ENCODE peak calls at places on chromosomes 11 and 22, in five cellular contexts. One of them, this sample, is unnamed.

GRCh38 chr22:33853200-33854097 is 66.8 kb downstream of the LARGE1 start:
- DNase-seq in A673: no peak
- DNase-seq in lower lobe of right lung: peak
- DNase-seq in CD14-positive monocyte: no peak
- DNase-seq in suprapubic skin: no peak
- DNase-seq in this sample: no peak

GRCh38 chr22:49101873-49102272 is 725.8 kb downstream of the BRD1 start:
- DNase-seq in CD14-positive monocyte: peak
- DNase-seq in lower lobe of right lung: no peak
- DNase-seq in suprapubic skin: no peak
- DNase-seq in A673: no peak
- DNase-seq in this sample: no peak

GRCh38 chr11:102487214-102487613 is 34.6 kb upstream of the TMEM123 start:
- DNase-seq in A673: no peak
- DNase-seq in suprapubic skin: no peak
- DNase-seq in lower lobe of right lung: no peak
- DNase-seq in CD14-positive monocyte: no peak
- DNase-seq in this sample: no peak

GRCh38 chr22:50118557-50119168 is 28.9 kb downstream of the MOV10L1 start:
- DNase-seq in suprapubic skin: peak
- DNase-seq in lower lobe of right lung: no peak
- DNase-seq in A673: peak
- DNase-seq in CD14-positive monocyte: no peak
- DNase-seq in this sample: no peak

GRCh38 chr22:44202261-44202789 is 21.6 kb downstream of the PARVG start:
- DNase-seq in lower lobe of right lung: no peak
- DNase-seq in suprapubic skin: no peak
- DNase-seq in CD14-positive monocyte: no peak
- DNase-seq in A673: no peak
- DNase-seq in this sample: no peak

GRCh38 chr11:17763244-17763643 is 28.7 kb downstream of the KCNC1 start:
- DNase-seq in CD14-positive monocyte: no peak
- DNase-seq in lower lobe of right lung: no peak
- DNase-seq in A673: no peak
- DNase-seq in suprapubic skin: no peak
- DNase-seq in this sample: peak

GRCh38 chr11:92399702-92400101 is 175.1 kb downstream of the FAT3 start:
- DNase-seq in CD14-positive monocyte: no peak
- DNase-seq in A673: peak
- DNase-seq in suprapubic skin: no peak
- DNase-seq in lower lobe of right lung: no peak
- DNase-seq in this sample: no peak

GRCh38 chr11:70772950-70773349 is 374.6 kb downstream of the CTTN start:
- DNase-seq in CD14-positive monocyte: no peak
- DNase-seq in A673: no peak
- DNase-seq in suprapubic skin: no peak
- DNase-seq in lower lobe of right lung: no peak
- DNase-seq in this sample: peak

GRCh38 chr11:28439403-28439802 is 331.2 kb downstream of the METTL15 start:
- DNase-seq in A673: peak
- DNase-seq in CD14-positive monocyte: no peak
- DNase-seq in suprapubic skin: no peak
- DNase-seq in lower lobe of right lung: no peak
- DNase-seq in this sample: no peak

GRCh38 chr11:65391007-65391406 is 4.6 kb downstream of the FRMD8 start:
- DNase-seq in CD14-positive monocyte: no peak
- DNase-seq in suprapubic skin: no peak
- DNase-seq in lower lobe of right lung: no peak
- DNase-seq in A673: peak
- DNase-seq in this sample: no peak

GRCh38 chr11:43830928-43831440 is 49.6 kb upstream of the ALKBH3 start:
- DNase-seq in suprapubic skin: no peak
- DNase-seq in CD14-positive monocyte: peak
- DNase-seq in A673: peak
- DNase-seq in lower lobe of right lung: no peak
- DNase-seq in this sample: no peak

GRCh38 chr22:31281733-31282132 is 10.6 kb downstream of the PIK3IP1 start:
- DNase-seq in A673: no peak
- DNase-seq in CD14-positive monocyte: no peak
- DNase-seq in suprapubic skin: no peak
- DNase-seq in lower lobe of right lung: no peak
- DNase-seq in this sample: no peak

GRCh38 chr22:23047742-23048141 is 22.6 kb upstream of the GNAZ start:
- DNase-seq in CD14-positive monocyte: no peak
- DNase-seq in suprapubic skin: no peak
- DNase-seq in A673: no peak
- DNase-seq in lower lobe of right lung: no peak
- DNase-seq in this sample: peak

GRCh38 chr11:76208438-76208828 is 2.1 kb upstream of the WNT11 start:
- DNase-seq in A673: peak
- DNase-seq in lower lobe of right lung: no peak
- DNase-seq in suprapubic skin: no peak
- DNase-seq in CD14-positive monocyte: no peak
- DNase-seq in this sample: no peak

DNA sequence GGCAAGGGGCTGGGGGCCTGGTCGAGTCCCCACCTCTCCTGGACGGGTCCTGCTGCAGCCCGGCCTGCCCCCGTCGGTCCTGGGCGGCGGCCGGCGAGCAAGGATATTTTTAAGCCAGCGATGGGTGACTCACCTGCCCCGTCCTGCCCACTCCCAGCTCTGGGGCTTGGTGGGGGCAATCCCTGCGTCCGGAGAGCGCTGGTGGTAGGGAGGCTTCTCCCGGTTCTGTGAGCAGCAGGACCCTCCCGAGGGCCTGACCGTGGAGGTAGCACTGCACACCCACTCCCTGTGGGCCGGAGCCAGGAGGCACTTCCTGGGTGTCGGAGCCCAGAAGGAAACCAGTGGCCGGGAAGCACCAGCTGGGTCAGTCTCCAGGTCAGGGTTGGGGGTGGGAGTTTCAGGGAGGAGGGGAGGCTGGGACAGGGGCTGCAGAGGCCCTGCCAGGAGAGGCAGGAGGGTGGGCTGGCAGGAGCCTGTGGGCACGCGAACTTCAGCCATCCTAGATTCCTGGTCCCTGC is 467 bp downstream of the EPS8L2 start:
- DNase-seq in lower lobe of right lung: peak
- DNase-seq in CD14-positive monocyte: no peak
- DNase-seq in A673: no peak
- DNase-seq in suprapubic skin: no peak
- DNase-seq in this sample: peak
- TF ChIP-seq CTCF in lower lobe of right lung: no peak
- TF ChIP-seq CTCF in CD14-positive monocyte: no peak
- TF ChIP-seq CTCF in A673: no peak
- TF ChIP-seq CTCF in suprapubic skin: peak
- TF ChIP-seq CTCF in this sample: no peak

GRCh38 chr11:1233351-1234053 is 10.6 kb downstream of the MUC5B start:
- DNase-seq in suprapubic skin: peak
- DNase-seq in lower lobe of right lung: peak
- DNase-seq in A673: no peak
- DNase-seq in CD14-positive monocyte: peak
- DNase-seq in this sample: peak
- TF ChIP-seq CTCF in suprapubic skin: no peak
- TF ChIP-seq CTCF in lower lobe of right lung: no peak
- TF ChIP-seq CTCF in A673: no peak
- TF ChIP-seq CTCF in CD14-positive monocyte: no peak
- TF ChIP-seq CTCF in this sample: peak

DNA sequence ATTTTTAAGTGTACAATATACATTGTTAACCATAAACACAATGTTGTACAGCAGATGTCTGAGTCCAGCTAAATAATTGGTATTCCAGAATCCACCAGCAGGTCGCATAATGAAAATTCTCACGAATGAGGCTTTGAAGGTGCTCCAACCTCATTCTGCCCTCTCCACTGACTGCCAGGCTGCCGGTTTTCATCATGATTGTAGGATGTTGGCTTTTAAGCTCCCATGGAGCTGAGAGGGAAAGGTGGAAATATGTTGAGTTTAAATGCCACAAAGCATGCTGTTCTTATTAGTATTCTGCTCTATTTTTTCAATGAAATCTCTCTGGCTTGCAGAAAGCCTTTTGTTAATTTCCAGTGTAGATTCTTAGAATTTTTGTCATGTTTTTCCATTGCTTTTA is 337.2 kb upstream of the DDI1 start:
- DNase-seq in A673: peak
- DNase-seq in CD14-positive monocyte: no peak
- DNase-seq in suprapubic skin: no peak
- DNase-seq in lower lobe of right lung: no peak
- DNase-seq in this sample: no peak
- TF ChIP-seq CTCF in A673: peak
- TF ChIP-seq CTCF in CD14-positive monocyte: no peak
- TF ChIP-seq CTCF in suprapubic skin: no peak
- TF ChIP-seq CTCF in lower lobe of right lung: no peak
- TF ChIP-seq CTCF in this sample: peak

GRCh38 chr11:109512249-109512648 is 90.3 kb downstream of the C11orf87 start:
- DNase-seq in CD14-positive monocyte: no peak
- DNase-seq in A673: no peak
- DNase-seq in suprapubic skin: no peak
- DNase-seq in lower lobe of right lung: no peak
- DNase-seq in this sample: no peak
- TF ChIP-seq CTCF in CD14-positive monocyte: no peak
- TF ChIP-seq CTCF in A673: no peak
- TF ChIP-seq CTCF in suprapubic skin: no peak
- TF ChIP-seq CTCF in lower lobe of right lung: no peak
- TF ChIP-seq CTCF in this sample: no peak

DNA sequence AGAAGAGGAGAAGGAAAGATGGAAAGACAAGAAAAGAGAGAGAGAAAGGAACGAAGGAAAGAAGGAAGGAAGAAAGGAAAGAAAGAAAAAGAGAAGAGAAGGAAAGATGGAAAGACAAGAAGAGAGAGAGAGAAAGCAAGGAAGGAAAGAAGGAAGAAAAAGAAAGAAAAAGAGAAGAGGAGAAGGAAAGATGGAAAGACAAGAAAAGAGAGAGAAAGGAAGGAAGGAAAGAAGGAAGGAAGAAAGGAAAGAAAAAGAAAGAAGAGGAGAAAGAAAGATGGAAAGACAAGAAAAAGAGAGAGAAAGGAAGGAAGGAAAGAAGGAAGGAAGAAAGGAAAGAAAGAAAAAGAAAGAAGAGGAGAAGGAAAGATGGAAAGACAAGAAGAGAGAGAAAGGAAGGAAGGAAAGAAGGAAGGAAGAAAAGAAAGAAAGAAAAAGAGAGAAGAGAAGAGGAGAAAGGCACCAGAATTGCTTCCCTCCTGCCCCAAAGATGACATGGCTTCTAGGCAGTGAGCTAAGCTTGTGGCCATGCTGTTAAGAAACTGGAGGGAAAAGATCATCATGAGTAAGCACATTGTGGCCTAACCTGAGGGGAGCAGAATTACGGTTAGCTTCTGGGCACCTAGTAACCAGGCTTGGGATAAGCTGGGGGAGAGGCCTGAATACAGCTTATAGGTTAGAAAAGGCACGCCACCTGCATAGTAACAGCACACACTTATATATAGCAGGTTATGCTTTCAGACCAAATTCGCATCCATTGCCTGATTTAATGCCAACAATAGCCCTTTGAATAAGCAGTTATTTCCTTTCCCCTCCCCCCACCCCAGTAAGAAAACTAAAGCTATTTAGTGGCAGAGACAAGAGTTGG is 2.3 kb upstream of the ST3GAL4 start:
- DNase-seq in A673: peak
- DNase-seq in lower lobe of right lung: no peak
- DNase-seq in suprapubic skin: peak
- DNase-seq in CD14-positive monocyte: peak
- DNase-seq in this sample: no peak
- TF ChIP-seq CTCF in A673: no peak
- TF ChIP-seq CTCF in lower lobe of right lung: no peak
- TF ChIP-seq CTCF in suprapubic skin: no peak
- TF ChIP-seq CTCF in CD14-positive monocyte: peak
- TF ChIP-seq CTCF in this sample: no peak

GRCh38 chr11:57224537-57224936 is 12.5 kb downstream of the APLNR start:
- DNase-seq in CD14-positive monocyte: no peak
- DNase-seq in lower lobe of right lung: no peak
- DNase-seq in suprapubic skin: no peak
- DNase-seq in A673: peak
- DNase-seq in this sample: no peak
- TF ChIP-seq CTCF in CD14-positive monocyte: no peak
- TF ChIP-seq CTCF in lower lobe of right lung: no peak
- TF ChIP-seq CTCF in suprapubic skin: no peak
- TF ChIP-seq CTCF in A673: no peak
- TF ChIP-seq CTCF in this sample: no peak

GRCh38 chr11:123033895-123034294 is 28.0 kb downstream of the HSPA8 start:
- DNase-seq in CD14-positive monocyte: no peak
- DNase-seq in suprapubic skin: peak
- DNase-seq in A673: peak
- DNase-seq in lower lobe of right lung: no peak
- DNase-seq in this sample: no peak
- TF ChIP-seq CTCF in CD14-positive monocyte: no peak
- TF ChIP-seq CTCF in suprapubic skin: no peak
- TF ChIP-seq CTCF in A673: peak
- TF ChIP-seq CTCF in lower lobe of right lung: no peak
- TF ChIP-seq CTCF in this sample: no peak

GRCh38 chr11:6475936-6476335 is 2.2 kb upstream of the TRIM3 start:
- DNase-seq in CD14-positive monocyte: no peak
- DNase-seq in suprapubic skin: no peak
- DNase-seq in lower lobe of right lung: no peak
- DNase-seq in A673: no peak
- DNase-seq in this sample: no peak
- TF ChIP-seq CTCF in CD14-positive monocyte: no peak
- TF ChIP-seq CTCF in suprapubic skin: no peak
- TF ChIP-seq CTCF in lower lobe of right lung: no peak
- TF ChIP-seq CTCF in A673: no peak
- TF ChIP-seq CTCF in this sample: no peak

GRCh38 chr22:39309364-39309861 is 10.0 kb downstream of the RPL3 start:
- DNase-seq in A673: peak
- DNase-seq in suprapubic skin: no peak
- DNase-seq in CD14-positive monocyte: no peak
- DNase-seq in lower lobe of right lung: no peak
- DNase-seq in this sample: no peak
- TF ChIP-seq CTCF in A673: peak
- TF ChIP-seq CTCF in suprapubic skin: no peak
- TF ChIP-seq CTCF in CD14-positive monocyte: peak
- TF ChIP-seq CTCF in lower lobe of right lung: no peak
- TF ChIP-seq CTCF in this sample: peak